ENCODE peak calls at places on chromosomes 16 and 17, in five cellular contexts. Q is GM12865, L is left lung, Z is A549, N is mucosa of descending colon. Y is an unnamed sample.

GRCh38 chr16:55575621-55576020 is 9.1 kb downstream of the CAPNS2 start:
- DNase-seq in N (no peak), Q (no peak), L (no peak), Z (no peak), Y (no peak)

GRCh38 chr17:50627782-50628601 is 6.7 kb upstream of the ABCC3 start:
- DNase-seq in Q (no peak), Z (peak), L (peak), N (peak), Y (no peak)

GRCh38 chr16:22300427-22301071 is 3.3 kb downstream of the POLR3E start:
- DNase-seq in Q (peak), L (peak), N (peak), Z (peak), Y (no peak)

GRCh38 chr17:1727876-1728630 is 3.5 kb downstream of the WDR81 start:
- DNase-seq in L (peak), N (no peak), Q (no peak), Z (no peak), Y (no peak)

GRCh38 chr17:82497483-82498405 is 21.8 kb upstream of the FOXK2 start:
- DNase-seq in Q (peak), Z (peak), L (peak), N (peak), Y (no peak)

GRCh38 chr16:11985250-11985649 is 8.7 kb downstream of the SNX29 start:
- DNase-seq in L (no peak), N (no peak), Q (no peak), Z (no peak), Y (no peak)

GRCh38 chr17:73803867-73804539 is 159.8 kb upstream of the SDK2 start:
- DNase-seq in Q (no peak), Z (no peak), N (no peak), L (no peak), Y (no peak)

GRCh38 chr16:1789643-1790045 is 3.9 kb downstream of the IGFALS start:
- DNase-seq in Q (no peak), L (no peak), Z (no peak), N (no peak), Y (no peak)

GRCh38 chr17:27651411-27652345 is 20.7 kb downstream of the LGALS9 start:
- DNase-seq in Z (peak), Q (peak), N (peak), L (no peak), Y (no peak)

GRCh38 chr17:64457156-64457555 is 8.2 kb downstream of the MILR1 start:
- DNase-seq in N (no peak), L (no peak), Z (no peak), Q (peak), Y (peak)

GRCh38 chr16:55372792-55373488 is 48.9 kb downstream of the IRX6 start:
- DNase-seq in N (no peak), L (no peak), Q (no peak), Z (no peak), Y (no peak)

GRCh38 chr16:66502020-66502913 is 47.7 kb downstream of the TK2 start:
- DNase-seq in N (no peak), Q (no peak), Z (peak), L (no peak), Y (no peak)

GRCh38 chr17:35618628-35619027 is 31.5 kb downstream of the AP2B1 start:
- DNase-seq in L (no peak), Z (no peak), Q (no peak), N (no peak), Y (no peak)

GRCh38 chr17:67238976-67239375 is 6.0 kb downstream of the HELZ start:
- DNase-seq in Q (no peak), Z (no peak), N (no peak), L (no peak), Y (no peak)

GRCh38 chr16:57800213-57801097 is 1.8 kb downstream of the KIFC3 start:
- DNase-seq in Q (no peak), N (no peak), L (peak), Z (no peak), Y (no peak)

GRCh38 chr16:31113420-31114124 is 3.9 kb upstream of the KAT8 start:
- DNase-seq in L (no peak), Z (no peak), Q (no peak), N (no peak), Y (no peak)

GRCh38 chr17:82320956-82321927 is 3.8 kb upstream of the CD7 start:
- DNase-seq in N (peak), L (peak), Z (no peak), Q (peak), Y (no peak)

GRCh38 chr17:32503251-32504165 is 16.7 kb downstream of the CDK5R1 start:
- DNase-seq in Q (peak), L (no peak), Z (no peak), N (no peak), Y (no peak)

GRCh38 chr16:65534121-65534528 is 412.3 kb upstream of the CDH11 start:
- DNase-seq in L (no peak), N (no peak), Z (no peak), Q (no peak), Y (no peak)

GRCh38 chr16:50367777-50368409 is 895 bp downstream of the BRD7 start:
- DNase-seq in L (no peak), Q (no peak), N (no peak), Z (no peak), Y (no peak)

GRCh38 chr16:50371036-50371716 is 2.4 kb upstream of the BRD7 start:
- DNase-seq in N (no peak), L (no peak), Z (no peak), Q (no peak), Y (no peak)

GRCh38 chr16:50366126-50366525 is 2.7 kb downstream of the BRD7 start:
- DNase-seq in Z (no peak), L (no peak), N (no peak), Q (no peak), Y (no peak)

GRCh38 chr16:50369133-50369804 is 481 bp upstream of the BRD7 start:
- DNase-seq in N (no peak), Z (no peak), Q (no peak), L (no peak), Y (no peak)

GRCh38 chr16:50368410-50369132 is at the start of gene BRD7:
- DNase-seq in Q (peak), L (peak), N (peak), Z (peak), Y (no peak)
- TF ChIP-seq CTCF in Q (peak), L (peak), N (no peak), Z (peak), Y (peak)

DNA sequence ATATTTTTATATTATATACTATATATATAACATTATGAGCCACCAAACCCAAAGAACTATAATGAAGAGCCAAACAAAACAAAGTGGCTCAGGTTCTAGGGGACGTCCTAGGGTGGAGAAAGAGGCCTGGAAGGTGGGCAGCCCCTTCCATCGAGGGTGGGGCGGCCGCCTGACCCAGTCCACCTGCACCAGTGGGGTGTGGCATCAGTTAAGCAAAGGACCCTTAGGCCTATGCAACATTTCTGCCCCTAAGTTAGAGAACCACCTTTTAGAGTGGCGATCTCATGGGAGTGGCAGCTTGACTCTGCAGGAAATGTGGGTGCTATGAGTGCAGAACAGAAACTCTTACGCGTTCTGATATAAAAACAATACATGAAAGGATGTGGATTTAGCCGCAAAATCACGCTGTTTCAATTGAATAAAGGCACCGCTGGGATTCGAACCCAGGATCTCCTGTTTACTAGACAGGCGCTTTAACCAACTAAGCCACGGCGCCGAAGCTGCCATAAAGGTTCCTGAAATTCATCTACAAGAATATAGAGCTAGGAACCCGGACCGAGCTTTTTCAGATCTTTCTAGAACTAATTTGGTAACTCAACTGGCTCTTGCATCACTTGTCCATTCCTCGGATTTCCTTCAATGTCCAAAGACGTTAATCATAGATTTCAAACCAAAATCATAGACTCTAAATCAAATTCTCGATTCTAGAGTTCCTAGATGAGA is 15.6 kb upstream of the AURKB start:
- DNase-seq in Q (peak), Z (peak), N (peak), L (no peak), Y (no peak)
- H3K4me3 ChIP-seq in Q (peak), Z (peak), N (no peak), L (no peak), Y (peak)

GRCh38 chr17:2964370-2964769 is 99.0 kb downstream of the OR1D5 start:
- DNase-seq in N (no peak), L (peak), Q (no peak), Z (no peak), Y (no peak)
- TF ChIP-seq CTCF in N (no peak), L (no peak), Q (no peak), Z (no peak), Y (no peak)

GRCh38 chr17:42312035-42312284 is 23.7 kb downstream of the STAT5A start:
- DNase-seq in Q (no peak), Z (no peak), N (no peak), L (no peak), Y (no peak)
- H3K4me3 ChIP-seq in Q (no peak), Z (no peak), N (no peak), L (no peak), Y (no peak)

GRCh38 chr17:80292557-80292956 is 31.9 kb downstream of the RNF213 start:
- DNase-seq in Z (no peak), Q (no peak), N (no peak), L (no peak), Y (no peak)
- TF ChIP-seq CTCF in Z (peak), Q (no peak), N (no peak), L (no peak), Y (no peak)

GRCh38 chr17:48037036-48037881 is at the start of gene COPZ2:
- DNase-seq in Q (peak), L (peak), Z (peak), N (peak), Y (no peak)
- H3K4me3 ChIP-seq in Q (peak), L (peak), Z (peak), N (peak), Y (peak)

GRCh38 chr17:77728022-77728671 is 230.4 kb upstream of the TNRC6C start:
- DNase-seq in N (no peak), L (no peak), Z (peak), Q (peak), Y (no peak)
- TF ChIP-seq CTCF in N (no peak), L (no peak), Z (no peak), Q (no peak), Y (no peak)

GRCh38 chr17:5035356-5035755 is at the start of gene SLC52A1:
- DNase-seq in Q (no peak), L (no peak), N (peak), Z (peak), Y (no peak)
- H3K4me3 ChIP-seq in Q (no peak), L (peak), N (no peak), Z (peak), Y (no peak)

DNA sequence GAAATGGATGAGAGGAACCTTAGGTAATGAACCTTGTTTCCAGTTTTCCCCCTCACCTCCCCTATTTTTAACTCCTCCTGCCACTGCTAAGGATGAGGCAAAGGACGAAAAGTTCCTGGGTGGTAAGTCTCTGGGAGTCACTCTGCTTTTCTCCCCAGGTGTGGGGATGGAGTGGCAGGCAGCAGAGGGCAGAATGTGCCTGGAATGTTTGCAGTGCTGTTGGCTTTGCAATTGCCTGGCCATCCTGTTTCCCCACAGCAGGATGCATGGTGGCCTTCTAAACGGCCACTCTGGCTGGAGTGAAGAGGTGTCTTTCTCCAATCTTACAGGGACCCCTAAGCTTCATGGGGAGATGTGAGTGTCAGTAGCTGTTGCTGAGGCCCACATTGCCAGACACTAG is 432.5 kb upstream of the ZFHX3 start:
- DNase-seq in N (no peak), L (no peak), Q (no peak), Z (no peak), Y (no peak)
- TF ChIP-seq CTCF in N (no peak), L (no peak), Q (no peak), Z (no peak), Y (no peak)